ENCODE peak calls at places on chromosomes 4 and X, in four cellular contexts. V is progenitor cell of endocrine pancreas, E is endothelial cell, B is fibroblast of lung. K is an unnamed sample.
A peak's percentile ranks its signal among the peaks of the same experiment; 100 is the strongest.

GRCh38 chr4:5424211-5424610 is 284.1 kb downstream of the EVC2 start:
- DNase-seq in B (no peak), V (no peak), E (no peak), K (no peak)

GRCh38 chr4:56698329-56698728 is 17.2 kb upstream of the HOPX start:
- DNase-seq in E (no peak), V (no peak), B (peak; percentile 91), K (no peak)

GRCh38 chrX:21674430-21675186 is 16.5 kb upstream of the KLHL34 start:
- DNase-seq in V (no peak), E (no peak), B (no peak), K (no peak)

GRCh38 chr4:110902500-110902899 is 279.6 kb upstream of the PITX2 start:
- DNase-seq in E (no peak), V (no peak), B (peak; percentile 55), K (no peak)

GRCh38 chr4:23234716-23235115 is 542.0 kb downstream of the GBA3 start:
- DNase-seq in B (peak; percentile 67), E (no peak), V (no peak), K (no peak)

GRCh38 chr4:23041501-23041900 is 348.8 kb downstream of the GBA3 start:
- DNase-seq in V (no peak), B (peak; percentile 53), E (no peak), K (no peak)

GRCh38 chr4:72275381-72275780 is 243.6 kb downstream of the NPFFR2 start:
- DNase-seq in B (peak; percentile 1), V (no peak), E (no peak), K (no peak)

GRCh38 chrX:21741869-21742701 is 15.8 kb downstream of the SMPX start:
- DNase-seq in B (peak; percentile 45), E (no peak), V (no peak), K (no peak)

GRCh38 chr4:141486375-141486997 is 149.9 kb upstream of the IL15 start:
- DNase-seq in V (no peak), B (peak; percentile 86), E (no peak), K (no peak)

GRCh38 chrX:46913710-46914109 is 1.5 kb downstream of the JADE3 start:
- DNase-seq in V (peak; percentile 9), B (peak; percentile 27), E (peak; percentile 4), K (no peak)

GRCh38 chrX:14209034-14209433 is 179.3 kb upstream of the GEMIN8 start:
- DNase-seq in B (no peak), V (no peak), E (no peak), K (no peak)

GRCh38 chr4:113436360-113436759 is 325.2 kb downstream of the CAMK2D start:
- DNase-seq in B (peak; percentile 78), V (no peak), E (no peak), K (no peak)

GRCh38 chrX:44332437-44332836 is 11.0 kb downstream of the EFHC2 start:
- DNase-seq in B (no peak), E (no peak), V (no peak), K (no peak)

GRCh38 chr4:25969374-25969773 is 55.4 kb downstream of the SMIM20 start:
- DNase-seq in E (no peak), B (no peak), V (no peak), K (no peak)

GRCh38 chrX:140949231-140949630 is 53.2 kb upstream of the SPANXB1 start:
- DNase-seq in B (peak; percentile 3), V (no peak), E (no peak), K (no peak)

GRCh38 chr4:20474119-20474518 is 222.4 kb downstream of the SLIT2 start:
- DNase-seq in V (no peak), B (peak; percentile 25), E (no peak), K (no peak)

GRCh38 chrX:109856974-109857373 is 123.9 kb upstream of the ACSL4 start:
- DNase-seq in V (no peak), E (no peak), B (peak; percentile 14), K (no peak)

DNA sequence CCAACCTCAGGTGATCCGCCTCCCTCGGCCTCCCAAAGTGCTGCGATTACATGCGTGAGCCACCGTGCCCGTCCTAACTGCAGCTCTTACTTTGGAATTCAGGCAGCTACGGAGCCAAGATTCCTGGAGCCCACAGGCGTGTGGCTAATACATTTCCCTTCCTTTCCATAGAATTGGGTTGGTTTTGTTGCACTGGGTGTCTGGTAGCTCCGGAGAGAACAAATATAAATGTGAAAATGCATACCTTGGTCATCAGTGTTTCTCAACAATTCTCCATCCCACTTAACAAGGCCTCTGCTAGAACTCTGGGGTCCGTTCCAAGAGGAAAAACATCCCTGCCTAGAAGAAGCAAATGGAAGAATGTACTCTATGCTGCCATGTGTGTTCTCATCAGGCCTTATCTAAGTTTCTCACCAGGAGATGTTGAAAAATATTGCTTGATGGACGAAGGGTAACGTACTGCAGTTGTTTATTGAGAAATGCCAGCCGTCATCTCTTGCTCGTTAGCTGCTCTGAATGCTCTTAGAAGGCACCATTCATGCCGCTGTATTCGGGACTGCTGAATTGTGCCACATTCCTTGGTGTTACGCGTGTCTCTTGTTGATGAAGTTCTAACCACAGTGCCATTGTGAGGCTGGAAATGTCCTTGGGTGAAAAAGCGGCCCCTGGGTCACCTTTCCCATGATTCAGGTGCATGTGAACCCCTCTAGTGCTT is 50.5 kb upstream of the CD99 start:
- DNase-seq in E (no peak), B (peak; percentile 72), V (no peak), K (no peak)
- TF ChIP-seq CTCF in E (no peak), B (no peak), V (no peak), K (no peak)

GRCh38 chrX:129932792-129933321 is 26.9 kb downstream of the UTP14A start:
- DNase-seq in B (no peak), V (no peak), E (peak; percentile 20), K (peak; percentile 33)
- TF ChIP-seq CTCF in B (no peak), V (no peak), E (no peak), K (no peak)

GRCh38 chr4:129929052-129929451 is 833.1 kb downstream of the C4orf33 start:
- DNase-seq in B (no peak), E (peak; percentile 22), V (no peak), K (no peak)
- TF ChIP-seq CTCF in B (no peak), E (peak; percentile 58), V (peak; percentile 47), K (no peak)

DNA sequence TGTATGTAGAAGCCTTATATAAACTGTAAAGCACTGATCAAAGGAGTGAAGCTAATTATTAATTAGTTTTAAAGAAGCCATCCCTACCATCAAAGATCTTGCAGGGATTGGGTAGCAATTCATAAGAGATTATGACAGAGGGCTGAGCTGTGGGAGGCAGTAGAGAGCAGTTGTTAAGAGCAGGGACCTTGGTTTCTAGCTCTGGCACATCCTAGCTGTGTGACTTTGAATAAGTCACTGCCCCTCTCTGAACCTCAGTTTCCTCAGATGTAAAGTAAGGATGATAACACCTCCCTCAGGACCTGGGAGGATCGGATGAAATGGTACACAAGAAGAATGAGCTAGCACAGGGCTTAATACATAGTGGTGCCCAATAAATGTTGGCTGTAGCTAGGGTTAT is 45.4 kb downstream of the APLN start:
- DNase-seq in E (no peak), V (no peak), B (no peak), K (no peak)
- TF ChIP-seq CTCF in E (no peak), V (no peak), B (no peak), K (no peak)

GRCh38 chr4:187826725-187827124 is 168.8 kb upstream of the ZFP42 start:
- DNase-seq in E (no peak), V (no peak), B (no peak), K (no peak)
- TF ChIP-seq CTCF in E (no peak), V (no peak), B (no peak), K (no peak)

GRCh38 chrX:12704706-12705105 is 86.5 kb upstream of the PRPS2 start:
- DNase-seq in V (no peak), E (no peak), B (no peak), K (no peak)

GRCh38 chrX:12700745-12701144 is 90.5 kb upstream of the PRPS2 start:
- DNase-seq in E (no peak), V (no peak), B (no peak), K (no peak)

GRCh38 chrX:12701625-12702024 is 89.6 kb upstream of the PRPS2 start:
- DNase-seq in V (peak; percentile 32), B (peak; percentile 46), E (peak; percentile 44), K (no peak)

DNA sequence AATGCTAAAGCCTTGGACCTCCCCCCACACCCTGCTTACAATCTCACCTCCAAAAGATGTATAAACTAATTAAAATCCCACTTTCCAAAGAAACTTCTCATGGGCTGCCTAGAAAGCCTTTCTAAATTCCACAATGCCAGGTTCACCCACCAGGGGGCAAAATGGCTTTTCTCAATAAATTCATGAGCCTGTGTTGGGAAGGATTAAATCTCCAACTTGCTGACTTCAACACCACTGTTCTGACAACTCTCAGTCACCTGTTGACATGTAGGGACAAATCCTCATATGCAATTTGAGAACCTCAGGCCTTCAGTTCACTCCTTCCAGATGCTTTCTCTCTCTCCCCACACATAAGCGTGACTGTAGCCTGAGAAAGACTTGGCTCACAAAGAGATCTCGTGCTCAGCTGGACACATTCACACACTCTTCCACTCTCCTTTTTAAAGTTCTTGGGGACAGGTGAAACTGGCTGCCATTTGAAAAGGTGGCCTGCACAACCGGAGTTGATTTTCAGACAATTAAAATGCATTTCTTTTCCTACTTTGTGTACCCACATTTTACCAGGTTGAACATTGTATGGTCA is 88.6 kb upstream of the PRPS2 start:
- DNase-seq in E (peak; percentile 40), B (no peak), V (no peak), K (no peak)
- TF ChIP-seq CTCF in E (peak; percentile 68), B (peak; percentile 25), V (peak; percentile 49), K (no peak)

GRCh38 chr4:32909722-32910121 is 2189.6 kb downstream of the PCDH7 start:
- DNase-seq in E (no peak), V (no peak), B (no peak), K (no peak)
- TF ChIP-seq CTCF in E (no peak), V (no peak), B (no peak), K (no peak)

GRCh38 chr4:8038083-8038482 is 98.4 kb upstream of the AFAP1 start:
- DNase-seq in E (no peak), V (no peak), B (no peak), K (no peak)
- TF ChIP-seq CTCF in E (no peak), V (no peak), B (no peak), K (no peak)

GRCh38 chr4:173318648-173319211 is 15.4 kb downstream of the HMGB2 start:
- DNase-seq in E (no peak), V (no peak), B (peak; percentile 61), K (no peak)
- TF ChIP-seq CTCF in E (peak; percentile 73), V (peak; percentile 50), B (no peak), K (peak; percentile 81)

GRCh38 chr4:74444891-74445642 is at the start of gene AREG:
- DNase-seq in E (peak; percentile 38), V (peak; percentile 37), B (peak; percentile 48), K (peak; percentile 89)
- TF ChIP-seq CTCF in E (peak; percentile 43), V (peak; percentile 50), B (peak; percentile 73), K (peak; percentile 52)

K was measured in CD4-positive, alpha-beta T cell.